ENCODE peak calls at places on chromosomes 13 and 19, in seven cellular contexts. U is HCT116, I is BJ, T is PC-9, G is IMR-90, A is gastrocnemius medialis, P is fibroblast of lung. O is an unnamed sample.

GRCh38 chr13:105634059-105634458 is 901.4 kb downstream of the EFNB2 start:
- DNase-seq in U (no peak), T (no peak), I (no peak), P (peak; percentile 11), G (no peak), A (no peak), O (no peak)

GRCh38 chr13:103243495-103243894 is 177.3 kb upstream of the SLC10A2 start:
- DNase-seq in A (no peak), I (no peak), T (no peak), P (no peak), U (no peak), G (no peak), O (no peak)

GRCh38 chr13:43196171-43196611 is 172.8 kb downstream of the DNAJC15 start:
- DNase-seq in U (no peak), G (peak; percentile 8), I (no peak), A (peak; percentile 33), P (peak; percentile 53), T (no peak), O (no peak)

GRCh38 chr13:44768233-44768632 is 192.1 kb upstream of the TSC22D1 start:
- DNase-seq in P (no peak), G (no peak), I (no peak), A (no peak), T (no peak), U (no peak), O (no peak)

GRCh38 chr19:53897459-53897858 is 11.6 kb upstream of the CACNG7 start:
- DNase-seq in T (no peak), I (no peak), A (no peak), U (no peak), G (no peak), P (no peak), O (no peak)

GRCh38 chr19:19468424-19469050 is 46.8 kb downstream of the TSSK6 start:
- DNase-seq in A (no peak), U (no peak), I (no peak), T (no peak), G (no peak), P (peak; percentile 49), O (no peak)

GRCh38 chr13:25608181-25608580 is 236.4 kb downstream of the ATP8A2 start:
- DNase-seq in P (no peak), G (no peak), T (no peak), A (no peak), I (no peak), U (no peak), O (no peak)

GRCh38 chr13:105990256-105990958 is 545.1 kb downstream of the EFNB2 start:
- DNase-seq in T (no peak), P (peak; percentile 47), G (peak; percentile 74), A (no peak), U (no peak), I (no peak), O (no peak)

GRCh38 chr19:31553112-31553843 is 204.0 kb upstream of the TSHZ3 start:
- DNase-seq in A (no peak), I (no peak), U (no peak), P (no peak), G (no peak), T (no peak), O (no peak)

GRCh38 chr13:112714772-112715569 is 25.1 kb downstream of the ATP11A start:
- DNase-seq in P (no peak), G (no peak), A (no peak), T (no peak), I (no peak), U (no peak), O (no peak)

GRCh38 chr13:52862358-52863206 is 14.1 kb upstream of the PCDH8 start:
- DNase-seq in I (no peak), T (no peak), A (no peak), U (peak; percentile 24), G (no peak), P (no peak), O (no peak)

GRCh38 chr13:58804832-58805231 is 1173.3 kb downstream of the PCDH17 start:
- DNase-seq in G (no peak), P (no peak), A (no peak), T (no peak), I (no peak), U (no peak), O (no peak)

GRCh38 chr13:20482275-20482761 is 43.3 kb downstream of the CRYL1 start:
- DNase-seq in T (peak; percentile 79), P (peak; percentile 28), I (no peak), G (no peak), U (no peak), A (no peak), O (no peak)

DNA sequence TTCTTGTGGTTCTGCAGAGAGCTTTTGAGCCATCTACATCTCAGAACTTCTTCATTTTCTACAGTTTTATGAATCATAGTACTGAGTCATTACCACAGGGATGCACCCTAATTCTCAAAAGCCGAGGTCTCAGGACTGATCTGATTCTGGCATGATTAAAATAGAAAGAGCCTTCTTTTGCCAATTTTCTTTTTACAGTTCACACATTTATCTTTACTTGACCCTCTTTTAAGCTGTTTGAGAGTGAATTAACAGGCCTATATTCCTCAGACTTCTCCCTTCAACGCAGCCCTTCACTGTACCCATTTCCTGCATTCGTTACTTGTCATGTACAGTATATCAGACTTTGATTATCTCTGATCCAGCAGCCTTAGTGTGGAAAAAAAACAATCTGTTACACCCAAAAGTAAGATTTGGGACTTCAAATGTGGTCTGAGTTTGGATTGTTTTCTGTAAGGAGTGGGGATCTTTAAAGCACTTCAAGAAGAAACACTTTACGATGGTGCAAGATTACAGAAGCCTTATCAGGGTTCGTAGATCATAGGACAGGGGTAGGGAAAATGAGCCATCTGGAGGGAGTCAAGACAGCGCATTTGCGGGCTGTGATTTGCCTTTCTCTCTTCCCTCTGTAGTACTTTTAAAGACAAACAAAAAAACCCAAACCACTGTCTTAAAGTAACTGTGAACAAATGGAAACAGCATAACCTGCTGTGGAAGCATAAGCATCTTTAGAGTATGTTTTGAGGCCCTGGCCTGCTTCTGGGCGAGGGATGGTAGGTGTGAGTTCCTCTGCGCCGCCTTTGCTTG is 15.3 kb upstream of the GPR183 start:
- DNase-seq in P (peak; percentile 79), U (no peak), T (peak; percentile 46), A (no peak), G (peak; percentile 89), I (peak; percentile 73), O (no peak)
- TF ChIP-seq CTCF in P (no peak), U (no peak), T (no peak), A (no peak), G (no peak), I (no peak), O (no peak)

DNA sequence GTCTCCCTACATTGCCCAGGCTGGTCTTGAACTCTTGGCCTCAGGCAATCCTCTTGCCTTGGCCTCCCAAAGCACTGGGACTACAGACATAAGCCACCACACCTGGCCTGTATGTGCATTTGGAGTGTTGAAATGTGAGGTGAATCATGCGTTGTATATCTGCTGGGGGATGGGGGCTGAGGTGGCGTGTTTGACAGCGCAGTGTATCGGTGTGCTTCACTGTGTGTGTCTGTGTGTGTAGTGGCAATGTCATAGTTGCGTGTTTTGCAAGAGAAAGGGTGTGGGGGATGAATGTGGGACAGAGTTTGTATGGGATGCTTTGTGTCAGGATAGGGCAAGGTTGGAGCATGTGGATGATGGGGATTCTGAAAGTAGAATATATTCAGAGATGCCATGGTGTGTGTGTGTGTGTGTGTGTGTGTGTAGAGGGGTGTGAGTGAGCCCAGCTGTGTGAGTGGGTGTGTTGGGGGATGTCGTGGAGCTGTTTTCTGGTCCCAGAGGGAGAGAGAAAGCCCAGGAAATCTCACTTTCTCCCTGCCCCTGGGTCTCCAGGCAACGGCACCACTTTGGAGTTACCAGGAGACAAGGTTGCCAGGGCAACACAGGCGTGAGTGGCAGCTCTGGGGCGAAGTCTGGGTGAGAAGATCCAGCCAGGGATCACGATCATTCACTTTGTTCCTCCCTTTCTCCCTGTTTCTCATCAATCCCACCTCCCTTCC is 1.1 kb upstream of the SWSAP1 start:
- DNase-seq in A (no peak), I (no peak), P (no peak), T (no peak), G (no peak), U (no peak), O (no peak)
- H3K4me3 ChIP-seq in A (no peak overlapping the region), I (no peak overlapping the region), P (no peak overlapping the region), T (no peak overlapping the region), G (no peak overlapping the region), U (peak overlapping the region; percentile 68), O (no peak overlapping the region)

DNA sequence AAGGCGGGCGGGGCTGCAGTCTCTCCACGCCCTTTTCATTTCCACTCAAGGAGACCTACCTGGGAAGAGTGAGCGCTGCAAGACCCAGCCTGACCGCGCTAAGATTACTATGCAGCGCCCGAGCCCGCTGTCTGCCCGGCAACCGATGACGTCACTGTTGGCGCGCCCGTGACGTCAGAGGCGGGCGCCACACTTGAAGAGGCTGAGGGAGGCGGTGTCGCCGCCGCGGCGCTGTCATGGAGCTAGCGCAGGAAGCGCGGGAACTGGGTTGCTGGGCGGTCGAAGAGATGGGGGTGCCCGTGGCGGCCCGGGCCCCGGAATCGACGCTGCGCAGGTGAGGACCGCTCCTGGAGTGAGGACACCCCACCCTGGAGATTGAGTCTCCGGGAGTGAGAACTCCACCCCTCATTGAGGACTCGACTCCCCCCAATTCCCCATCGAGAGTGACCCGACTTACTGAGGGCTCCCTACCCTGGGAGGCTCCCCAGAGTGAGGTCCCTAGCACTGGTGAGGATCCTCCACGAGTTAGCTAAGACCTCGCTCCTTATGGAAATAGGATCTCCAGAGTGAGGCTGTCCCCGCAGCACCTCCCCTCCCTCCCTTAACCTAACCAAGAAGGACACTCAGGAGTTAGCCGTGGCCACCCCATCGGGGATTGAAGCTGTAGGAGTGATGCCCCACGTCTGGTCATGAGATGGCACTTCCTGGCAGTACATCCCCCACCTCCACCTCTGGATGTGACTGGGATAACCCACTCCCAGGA is at the start of gene HAUS5:
- DNase-seq in U (peak; percentile 92), G (peak; percentile 87), A (peak; percentile 92), I (peak; percentile 19), P (peak; percentile 90), T (peak; percentile 82), O (peak; percentile 91)
- TF ChIP-seq CTCF in U (no peak), G (peak; percentile 23), A (peak; percentile 16), I (no peak), P (no peak), T (no peak), O (no peak)

DNA sequence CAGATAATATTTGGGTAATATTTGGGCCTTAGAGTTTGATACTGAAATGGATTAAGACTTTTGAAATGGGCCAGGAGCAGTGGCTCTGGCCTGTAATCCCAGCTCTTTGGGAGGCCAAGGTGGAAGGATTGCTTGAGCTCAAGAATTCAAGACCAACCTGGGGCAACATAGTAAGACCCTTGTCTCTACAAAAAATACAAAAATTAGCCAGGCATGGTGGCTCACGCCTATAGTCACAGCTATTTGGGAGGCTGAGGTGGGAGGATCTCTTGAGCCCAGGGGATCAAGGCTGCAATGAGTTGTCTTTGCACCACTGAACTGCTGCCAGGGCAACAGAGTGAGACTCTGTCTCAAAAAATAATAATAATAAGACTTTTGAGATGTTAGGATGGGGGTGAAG is 926 bp upstream of the ZNF836 start:
- DNase-seq in G (no peak), P (no peak), U (no peak), I (no peak), T (no peak), A (no peak), O (no peak)
- H3K4me3 ChIP-seq in G (no peak overlapping the region), P (no peak overlapping the region), U (no peak overlapping the region), I (no peak overlapping the region), T (no peak overlapping the region), A (no peak overlapping the region), O (no peak overlapping the region)